ENCODE peak calls at places on chromosome 7, in eight cellular contexts. One of them, this sample, is unnamed. For H3K4me1 and H3K36me3, the result is how much of the 10 kb centered on the place peaks cover.

GRCh38 chr7:56062382-56062781 is 1.7 kb upstream of the SUMF2 start:
- DNase-seq in prostate gland: no peak
- DNase-seq in Panc1: no peak
- DNase-seq in PC-9: no peak
- DNase-seq in OCI-LY7: no peak
- DNase-seq in testis: no peak
- DNase-seq in colonic mucosa: no peak
- DNase-seq in hepatocyte: no peak
- DNase-seq in this sample: no peak

GRCh38 chr7:66353547-66353946 is 148.4 kb downstream of the TPST1 start:
- DNase-seq in prostate gland: no peak
- DNase-seq in Panc1: no peak
- DNase-seq in PC-9: no peak
- DNase-seq in OCI-LY7: no peak
- DNase-seq in testis: no peak
- DNase-seq in colonic mucosa: no peak
- DNase-seq in hepatocyte: no peak
- DNase-seq in this sample: no peak

GRCh38 chr7:47819054-47819920 is 129.0 kb downstream of the PKD1L1 start:
- DNase-seq in prostate gland: peak
- DNase-seq in Panc1: peak
- DNase-seq in PC-9: peak
- DNase-seq in OCI-LY7: peak
- DNase-seq in testis: peak
- DNase-seq in colonic mucosa: peak
- DNase-seq in hepatocyte: peak
- DNase-seq in this sample: peak

GRCh38 chr7:86972072-86972471 is 87.4 kb downstream of the ELAPOR2 start:
- DNase-seq in prostate gland: no peak
- DNase-seq in Panc1: no peak
- DNase-seq in PC-9: no peak
- DNase-seq in OCI-LY7: no peak
- DNase-seq in testis: peak
- DNase-seq in colonic mucosa: no peak
- DNase-seq in hepatocyte: no peak
- DNase-seq in this sample: no peak

GRCh38 chr7:101134399-101134980 is 7.6 kb downstream of the SERPINE1 start:
- DNase-seq in prostate gland: no peak
- DNase-seq in Panc1: no peak
- DNase-seq in PC-9: no peak
- DNase-seq in OCI-LY7: no peak
- DNase-seq in testis: no peak
- DNase-seq in colonic mucosa: no peak
- DNase-seq in hepatocyte: no peak
- DNase-seq in this sample: no peak

GRCh38 chr7:99115379-99115778 is 28.5 kb downstream of the SMURF1 start:
- DNase-seq in prostate gland: no peak
- DNase-seq in Panc1: no peak
- DNase-seq in PC-9: no peak
- DNase-seq in OCI-LY7: no peak
- DNase-seq in testis: no peak
- DNase-seq in colonic mucosa: no peak
- DNase-seq in hepatocyte: no peak
- DNase-seq in this sample: no peak

GRCh38 chr7:27836525-27836924 is 96.6 kb downstream of the TAX1BP1 start:
- DNase-seq in prostate gland: no peak
- DNase-seq in Panc1: no peak
- DNase-seq in PC-9: no peak
- DNase-seq in OCI-LY7: no peak
- DNase-seq in testis: no peak
- DNase-seq in colonic mucosa: no peak
- DNase-seq in hepatocyte: no peak
- DNase-seq in this sample: no peak

GRCh38 chr7:13639416-13639815 is 350.1 kb downstream of the ETV1 start:
- DNase-seq in prostate gland: no peak
- DNase-seq in Panc1: no peak
- DNase-seq in PC-9: no peak
- DNase-seq in OCI-LY7: no peak
- DNase-seq in testis: no peak
- DNase-seq in colonic mucosa: no peak
- DNase-seq in hepatocyte: peak
- DNase-seq in this sample: no peak

GRCh38 chr7:103605640-103606039 is 159.6 kb upstream of the SLC26A5 start:
- DNase-seq in prostate gland: no peak
- DNase-seq in Panc1: no peak
- DNase-seq in PC-9: no peak
- DNase-seq in OCI-LY7: no peak
- DNase-seq in testis: no peak
- DNase-seq in colonic mucosa: no peak
- DNase-seq in hepatocyte: no peak
- DNase-seq in this sample: no peak

GRCh38 chr7:158423190-158423555 is 164.4 kb downstream of the PTPRN2 start:
- DNase-seq in prostate gland: no peak
- DNase-seq in Panc1: no peak
- DNase-seq in PC-9: no peak
- DNase-seq in OCI-LY7: no peak
- DNase-seq in testis: no peak
- DNase-seq in colonic mucosa: no peak
- DNase-seq in hepatocyte: no peak
- DNase-seq in this sample: no peak

GRCh38 chr7:131890191-131890590 is 333.8 kb upstream of the PODXL start:
- DNase-seq in prostate gland: no peak
- DNase-seq in Panc1: no peak
- DNase-seq in PC-9: no peak
- DNase-seq in OCI-LY7: no peak
- DNase-seq in testis: no peak
- DNase-seq in colonic mucosa: no peak
- DNase-seq in hepatocyte: no peak
- DNase-seq in this sample: no peak

GRCh38 chr7:65265959-65266519 is 107.6 kb upstream of the ZNF92 start:
- DNase-seq in prostate gland: no peak
- DNase-seq in Panc1: no peak
- DNase-seq in PC-9: no peak
- DNase-seq in OCI-LY7: no peak
- DNase-seq in testis: no peak
- DNase-seq in colonic mucosa: no peak
- DNase-seq in hepatocyte: no peak
- DNase-seq in this sample: no peak

GRCh38 chr7:79740076-79740475 is 286.6 kb upstream of the MAGI2 start:
- DNase-seq in prostate gland: no peak
- DNase-seq in Panc1: no peak
- DNase-seq in PC-9: no peak
- DNase-seq in OCI-LY7: no peak
- DNase-seq in testis: peak
- DNase-seq in colonic mucosa: no peak
- DNase-seq in hepatocyte: no peak
- DNase-seq in this sample: no peak

GRCh38 chr7:94249631-94250030 is 145.1 kb upstream of the COL1A2 start:
- DNase-seq in prostate gland: no peak
- DNase-seq in Panc1: no peak
- DNase-seq in PC-9: no peak
- DNase-seq in OCI-LY7: no peak
- DNase-seq in testis: no peak
- DNase-seq in colonic mucosa: no peak
- DNase-seq in hepatocyte: no peak
- DNase-seq in this sample: no peak

GRCh38 chr7:29336851-29337627 is 142.5 kb downstream of the CHN2 start:
- DNase-seq in prostate gland: peak
- DNase-seq in Panc1: no peak
- DNase-seq in PC-9: no peak
- DNase-seq in OCI-LY7: no peak
- DNase-seq in testis: no peak
- DNase-seq in colonic mucosa: no peak
- DNase-seq in hepatocyte: no peak
- DNase-seq in this sample: no peak

GRCh38 chr7:18503068-18503859 is 7.7 kb downstream of the HDAC9 start:
- DNase-seq in prostate gland: no peak
- DNase-seq in Panc1: no peak
- DNase-seq in PC-9: no peak
- DNase-seq in OCI-LY7: no peak
- DNase-seq in testis: no peak
- DNase-seq in colonic mucosa: no peak
- DNase-seq in hepatocyte: no peak
- DNase-seq in this sample: no peak
- H3K4me1 ChIP-seq in prostate gland: under half
- H3K4me1 ChIP-seq in Panc1: under half
- H3K4me1 ChIP-seq in PC-9: under half
- H3K4me1 ChIP-seq in OCI-LY7: half or more
- H3K4me1 ChIP-seq in testis: under half
- H3K4me1 ChIP-seq in colonic mucosa: under half
- H3K4me1 ChIP-seq in hepatocyte: under half
- H3K4me1 ChIP-seq in this sample: under half

GRCh38 chr7:90472805-90473540 is 3.5 kb downstream of the PTTG1IP2 start:
- DNase-seq in prostate gland: no peak
- DNase-seq in Panc1: no peak
- DNase-seq in PC-9: no peak
- DNase-seq in OCI-LY7: no peak
- DNase-seq in testis: no peak
- DNase-seq in colonic mucosa: no peak
- DNase-seq in hepatocyte: no peak
- DNase-seq in this sample: no peak
- H3K27ac ChIP-seq in prostate gland: no peak
- H3K27ac ChIP-seq in Panc1: no peak
- H3K27ac ChIP-seq in PC-9: no peak
- H3K27ac ChIP-seq in OCI-LY7: no peak
- H3K27ac ChIP-seq in testis: no peak
- H3K27ac ChIP-seq in colonic mucosa: no peak
- H3K27ac ChIP-seq in hepatocyte: peak
- H3K27ac ChIP-seq in this sample: no peak

GRCh38 chr7:30451539-30452277 is 26.9 kb downstream of the NOD1 start:
- DNase-seq in prostate gland: no peak
- DNase-seq in Panc1: no peak
- DNase-seq in PC-9: no peak
- DNase-seq in OCI-LY7: no peak
- DNase-seq in testis: no peak
- DNase-seq in colonic mucosa: no peak
- DNase-seq in hepatocyte: no peak
- DNase-seq in this sample: no peak

GRCh38 chr7:30450123-30450982 is 28.2 kb downstream of the NOD1 start:
- DNase-seq in prostate gland: no peak
- DNase-seq in Panc1: no peak
- DNase-seq in PC-9: no peak
- DNase-seq in OCI-LY7: no peak
- DNase-seq in testis: no peak
- DNase-seq in colonic mucosa: no peak
- DNase-seq in hepatocyte: no peak
- DNase-seq in this sample: no peak

GRCh38 chr7:30452278-30452930 is 26.2 kb downstream of the NOD1 start:
- DNase-seq in prostate gland: no peak
- DNase-seq in Panc1: no peak
- DNase-seq in PC-9: no peak
- DNase-seq in OCI-LY7: no peak
- DNase-seq in testis: no peak
- DNase-seq in colonic mucosa: no peak
- DNase-seq in hepatocyte: no peak
- DNase-seq in this sample: no peak

GRCh38 chr7:30453016-30453415 is 25.6 kb downstream of the NOD1 start:
- DNase-seq in prostate gland: no peak
- DNase-seq in Panc1: no peak
- DNase-seq in PC-9: no peak
- DNase-seq in OCI-LY7: no peak
- DNase-seq in testis: no peak
- DNase-seq in colonic mucosa: no peak
- DNase-seq in hepatocyte: no peak
- DNase-seq in this sample: no peak

GRCh38 chr7:30450983-30451497 is 27.5 kb downstream of the NOD1 start:
- DNase-seq in prostate gland: no peak
- DNase-seq in Panc1: no peak
- DNase-seq in PC-9: no peak
- DNase-seq in OCI-LY7: no peak
- DNase-seq in testis: no peak
- DNase-seq in colonic mucosa: no peak
- DNase-seq in hepatocyte: no peak
- DNase-seq in this sample: no peak
- H3K36me3 ChIP-seq in prostate gland: under half
- H3K36me3 ChIP-seq in Panc1: under half
- H3K36me3 ChIP-seq in PC-9: under half
- H3K36me3 ChIP-seq in OCI-LY7: under half
- H3K36me3 ChIP-seq in testis: under half
- H3K36me3 ChIP-seq in colonic mucosa: under half
- H3K36me3 ChIP-seq in hepatocyte: under half
- H3K36me3 ChIP-seq in this sample: under half

GRCh38 chr7:84047085-84047484 is 147.5 kb downstream of the SEMA3A start:
- DNase-seq in prostate gland: no peak
- DNase-seq in Panc1: no peak
- DNase-seq in PC-9: no peak
- DNase-seq in OCI-LY7: no peak
- DNase-seq in testis: no peak
- DNase-seq in colonic mucosa: no peak
- DNase-seq in hepatocyte: no peak
- DNase-seq in this sample: no peak
- H3K4me1 ChIP-seq in prostate gland: under half
- H3K4me1 ChIP-seq in Panc1: under half
- H3K4me1 ChIP-seq in PC-9: under half
- H3K4me1 ChIP-seq in OCI-LY7: under half
- H3K4me1 ChIP-seq in testis: under half
- H3K4me1 ChIP-seq in colonic mucosa: under half
- H3K4me1 ChIP-seq in hepatocyte: under half
- H3K4me1 ChIP-seq in this sample: under half

DNA sequence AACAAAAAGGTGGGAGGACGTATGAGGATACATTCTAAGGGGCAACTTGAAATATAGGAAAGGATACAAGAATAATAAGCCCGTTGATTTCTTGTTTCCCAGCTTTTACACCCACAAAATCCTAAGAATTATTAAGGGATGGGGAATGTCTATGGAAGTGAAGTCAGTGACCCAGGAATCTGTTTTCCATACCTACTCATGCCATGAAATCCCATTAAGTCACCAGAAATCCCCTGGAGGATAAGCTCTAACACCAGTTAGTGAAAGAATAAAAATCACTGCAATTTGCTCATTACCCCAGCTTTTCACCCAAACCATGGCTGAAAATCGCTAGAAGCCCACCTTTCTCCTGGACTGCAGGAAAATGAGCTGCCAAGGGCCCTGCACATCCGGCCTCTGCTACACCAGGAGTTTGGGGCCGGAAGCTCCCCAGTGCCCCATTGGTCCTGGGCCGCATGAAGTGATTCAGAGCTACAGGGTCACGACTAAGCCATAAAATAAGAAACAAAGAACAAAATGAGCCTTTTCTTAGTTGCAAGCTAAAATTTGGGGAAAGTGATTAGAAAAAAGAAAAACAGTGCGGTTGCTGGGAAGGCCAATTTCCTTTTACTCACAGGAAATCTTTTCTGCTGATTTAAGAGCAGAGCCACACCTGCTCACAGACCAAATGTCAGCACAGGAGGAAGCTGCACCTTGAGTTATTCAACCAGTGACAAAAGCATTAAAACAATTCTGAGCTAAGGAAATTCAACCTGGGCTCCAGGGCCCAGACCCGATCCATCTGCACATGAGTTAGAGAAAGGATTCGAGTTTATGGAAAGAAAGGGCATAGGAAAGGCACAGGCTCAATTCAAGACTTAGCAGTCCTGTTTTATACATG is 40.3 kb downstream of the HIPK2 start:
- DNase-seq in prostate gland: no peak
- DNase-seq in Panc1: no peak
- DNase-seq in PC-9: no peak
- DNase-seq in OCI-LY7: peak
- DNase-seq in testis: no peak
- DNase-seq in colonic mucosa: peak
- DNase-seq in hepatocyte: no peak
- DNase-seq in this sample: no peak
- H3K27ac ChIP-seq in prostate gland: no peak
- H3K27ac ChIP-seq in Panc1: peak
- H3K27ac ChIP-seq in PC-9: no peak
- H3K27ac ChIP-seq in OCI-LY7: peak
- H3K27ac ChIP-seq in testis: peak
- H3K27ac ChIP-seq in colonic mucosa: peak
- H3K27ac ChIP-seq in hepatocyte: peak
- H3K27ac ChIP-seq in this sample: peak

GRCh38 chr7:116906391-116906790 is 44.0 kb downstream of the CAPZA2 start:
- DNase-seq in prostate gland: no peak
- DNase-seq in Panc1: no peak
- DNase-seq in PC-9: no peak
- DNase-seq in OCI-LY7: no peak
- DNase-seq in testis: no peak
- DNase-seq in colonic mucosa: no peak
- DNase-seq in hepatocyte: no peak
- DNase-seq in this sample: no peak
- H3K36me3 ChIP-seq in prostate gland: under half
- H3K36me3 ChIP-seq in Panc1: under half
- H3K36me3 ChIP-seq in PC-9: under half
- H3K36me3 ChIP-seq in OCI-LY7: half or more
- H3K36me3 ChIP-seq in testis: under half
- H3K36me3 ChIP-seq in colonic mucosa: under half
- H3K36me3 ChIP-seq in hepatocyte: under half
- H3K36me3 ChIP-seq in this sample: under half

This sample was measured in lung.